ENCODE peak calls at places on chromosome 5, in four cellular contexts. R is NB4, M is A549, W is osteocyte. T is an unnamed sample.

GRCh38 chr5:151896041-151896691 is 28.5 kb downstream of the GLRA1 start:
- DNase-seq in R (no peak), M (peak; percentile 18), W (peak; percentile 87), T (peak; percentile 36)

GRCh38 chr5:80360914-80361444 is 41.2 kb downstream of the SPZ1 start:
- DNase-seq in R (no peak), M (no peak), W (no peak), T (no peak)

GRCh38 chr5:168978015-168978414 is 322.9 kb downstream of the SLIT3 start:
- DNase-seq in R (no peak), M (peak; percentile 65), W (no peak), T (no peak)

GRCh38 chr5:151692312-151692711 is 5.6 kb upstream of the SPARC start:
- DNase-seq in R (no peak), M (no peak), W (no peak), T (no peak)

GRCh38 chr5:9716838-9717281 is 86.7 kb upstream of the TAS2R1 start:
- DNase-seq in R (peak; percentile 11), M (no peak), W (no peak), T (no peak)

GRCh38 chr5:178590141-178590923 is at the start of gene COL23A1:
- DNase-seq in R (peak; percentile 88), M (peak; percentile 17), W (no peak), T (no peak)

GRCh38 chr5:59569158-59569557 is 324.4 kb downstream of the PDE4D start:
- DNase-seq in R (no peak), M (no peak), W (no peak), T (no peak)

GRCh38 chr5:156699147-156699546 is 150.9 kb upstream of the PPP1R2B start:
- DNase-seq in R (no peak), M (no peak), W (no peak), T (no peak)

GRCh38 chr5:16744164-16744880 is 127.5 kb upstream of the RETREG1 start:
- DNase-seq in R (no peak), M (no peak), W (no peak), T (no peak)

GRCh38 chr5:73303139-73304079 is 130.4 kb downstream of the TMEM174 start:
- DNase-seq in R (no peak), M (peak; percentile 54), W (no peak), T (peak; percentile 51)

GRCh38 chr5:142322747-142323479 is 1.9 kb downstream of the SPRY4 start:
- DNase-seq in R (peak; percentile 79), M (no peak), W (no peak), T (peak; percentile 34)

GRCh38 chr5:117084052-117084451 is 509.4 kb upstream of the SEMA6A start:
- DNase-seq in R (no peak), M (no peak), W (no peak), T (no peak)

GRCh38 chr5:93302711-93303110 is 278.3 kb downstream of the NR2F1-AS1 start:
- DNase-seq in R (no peak), M (no peak), W (no peak), T (no peak)

GRCh38 chr5:176524138-176524537 is 13.1 kb downstream of the RNF44 start:
- DNase-seq in R (no peak), M (no peak), W (no peak), T (no peak)

GRCh38 chr5:57441557-57441956 is 41.1 kb downstream of the ACTBL2 start:
- DNase-seq in R (peak; percentile 36), M (peak; percentile 28), W (no peak), T (peak; percentile 52)

GRCh38 chr5:39264528-39264927 is 45.2 kb upstream of the FYB1 start:
- DNase-seq in R (no peak), M (no peak), W (no peak), T (no peak)

GRCh38 chr5:156120777-156121176 is 206.2 kb upstream of the SGCD start:
- DNase-seq in R (no peak), M (peak; percentile 28), W (no peak), T (no peak)

GRCh38 chr5:179322071-179323025 is 22.9 kb downstream of the ADAMTS2 start:
- DNase-seq in R (no peak), M (no peak), W (no peak), T (no peak)

GRCh38 chr5:10595678-10596309 is 31.9 kb downstream of the ANKRD33B start:
- DNase-seq in R (no peak), M (peak; percentile 79), W (peak; percentile 84), T (peak; percentile 68)

GRCh38 chr5:115685966-115686691 is 60.3 kb upstream of the TMED7 start:
- DNase-seq in R (no peak), M (no peak), W (no peak), T (no peak)

GRCh38 chr5:131466171-131466766 is 168.8 kb downstream of the RAPGEF6 start:
- DNase-seq in R (peak; percentile 12), M (peak; percentile 12), W (no peak), T (no peak)

GRCh38 chr5:176664479-176664878 is 17.2 kb downstream of the TSPAN17 start:
- DNase-seq in R (no peak), M (no peak), W (no peak), T (no peak)

GRCh38 chr5:151733727-151734408 is 24.6 kb downstream of the ATOX1 start:
- DNase-seq in R (no peak), M (no peak), W (no peak), T (no peak)

GRCh38 chr5:157998021-157998504 is 139.1 kb upstream of the CLINT1 start:
- DNase-seq in R (peak; percentile 48), M (no peak), W (no peak), T (no peak)

GRCh38 chr5:139046551-139046950 is 151.6 kb downstream of the SIL1 start:
- DNase-seq in R (no peak), M (no peak), W (no peak), T (no peak)

GRCh38 chr5:116415182-116415581 is 159.4 kb downstream of the SEMA6A start:
- DNase-seq in R (no peak), M (no peak), W (no peak), T (no peak)

GRCh38 chr5:138603521-138603920 is 28.3 kb upstream of the HSPA9 start:
- DNase-seq in R (no peak), M (no peak), W (no peak), T (no peak)

GRCh38 chr5:173188280-173188679 is 43.9 kb downstream of the BNIP1 start:
- DNase-seq in R (no peak), M (no peak), W (no peak), T (no peak)

GRCh38 chr5:173191015-173191414 is 44.0 kb downstream of the NKX2-5 start:
- DNase-seq in R (no peak), M (no peak), W (no peak), T (no peak)

GRCh38 chr5:173191561-173191960 is 43.4 kb downstream of the NKX2-5 start:
- DNase-seq in R (no peak), M (no peak), W (no peak), T (no peak)

GRCh38 chr5:173187054-173187743 is 42.9 kb downstream of the BNIP1 start:
- DNase-seq in R (peak; percentile 15), M (peak; percentile 32), W (no peak), T (peak; percentile 55)
- TF ChIP-seq CTCF in R (peak; percentile 6), M (no peak), W (peak; percentile 8), T (peak; percentile 47)

DNA sequence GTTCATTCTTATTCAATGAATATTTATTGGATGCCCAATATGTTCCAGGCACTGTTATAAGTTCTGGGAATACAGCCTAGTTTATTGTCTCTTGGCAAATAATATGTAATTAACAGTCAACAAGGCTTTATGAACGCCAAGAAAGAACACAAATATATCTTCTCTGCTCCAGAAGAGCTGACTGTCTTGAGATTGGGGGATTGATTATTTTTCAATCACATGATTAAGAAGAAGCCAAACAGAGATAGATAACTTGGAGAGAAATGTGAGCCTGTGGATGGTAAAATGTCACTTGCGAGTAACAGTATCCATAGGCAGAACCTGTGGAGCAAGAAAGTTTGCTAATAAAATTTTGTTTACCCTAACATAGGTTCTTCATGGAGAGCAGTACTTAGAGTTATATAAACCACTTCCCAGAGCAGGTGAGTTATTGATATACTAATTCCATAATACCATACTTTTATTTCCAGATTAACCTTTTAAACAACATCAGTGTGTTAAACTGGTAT is 49.4 kb downstream of the HSD17B4 start:
- DNase-seq in R (no peak), M (no peak), W (no peak), T (no peak)
- TF ChIP-seq CTCF in R (no peak), M (no peak), W (no peak), T (no peak)

DNA sequence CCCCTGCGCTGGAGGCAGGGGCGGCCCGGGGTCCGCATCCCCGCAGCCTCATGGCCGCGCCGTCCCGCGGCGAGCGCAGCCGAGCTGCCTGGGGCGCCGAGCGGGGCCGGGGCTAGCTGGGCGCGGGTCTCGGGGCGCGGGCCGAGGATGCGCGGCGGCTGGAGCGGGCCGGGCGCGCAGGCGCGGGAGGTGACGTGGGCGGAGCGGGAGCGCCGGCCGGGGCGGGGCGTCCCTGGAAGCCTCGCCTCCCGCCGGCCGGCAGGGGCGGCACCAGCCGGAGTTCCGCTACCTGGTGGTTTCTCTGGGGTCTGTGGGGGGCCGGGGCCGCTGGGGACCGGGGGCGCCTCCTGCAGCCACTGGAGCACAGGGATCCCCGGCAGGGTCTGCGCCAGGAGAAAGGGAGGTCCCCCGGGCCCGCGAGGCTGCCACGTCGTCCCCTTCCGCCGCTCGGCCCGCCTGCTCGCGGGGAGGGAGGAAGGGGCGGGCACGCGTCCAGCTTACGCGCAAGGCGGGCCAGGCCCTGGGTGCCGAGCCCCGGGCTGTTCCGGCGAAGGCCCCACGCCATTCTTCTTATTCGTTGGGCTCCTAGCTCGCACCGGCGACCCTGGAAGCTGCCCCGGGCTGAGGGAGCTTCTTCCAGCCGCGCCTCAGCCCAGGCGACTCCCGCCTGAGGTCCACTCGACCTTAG is at the start of gene LPCAT1:
- DNase-seq in R (peak; percentile 88), M (peak; percentile 70), W (peak; percentile 92), T (peak; percentile 84)
- TF ChIP-seq CTCF in R (no peak), M (no peak), W (peak; percentile 41), T (peak; percentile 15)

GRCh38 chr5:72244862-72245371 is 75.1 kb downstream of the MRPS27 start:
- DNase-seq in R (peak; percentile 64), M (peak; percentile 70), W (no peak), T (peak; percentile 26)

GRCh38 chr5:72246954-72247442 is 73.0 kb downstream of the MRPS27 start:
- DNase-seq in R (no peak), M (no peak), W (no peak), T (no peak)

GRCh38 chr5:72245517-72246238 is 74.4 kb downstream of the MRPS27 start:
- DNase-seq in R (no peak), M (no peak), W (no peak), T (no peak)

GRCh38 chr5:72248352-72249032 is 71.5 kb downstream of the MRPS27 start:
- DNase-seq in R (no peak), M (peak; percentile 67), W (no peak), T (no peak)

GRCh38 chr5:72246239-72246580 is 73.8 kb downstream of the MRPS27 start:
- DNase-seq in R (peak; percentile 16), M (peak; percentile 52), W (no peak), T (no peak)
- TF ChIP-seq CTCF in R (no peak), M (no peak), W (no peak), T (no peak)

DNA sequence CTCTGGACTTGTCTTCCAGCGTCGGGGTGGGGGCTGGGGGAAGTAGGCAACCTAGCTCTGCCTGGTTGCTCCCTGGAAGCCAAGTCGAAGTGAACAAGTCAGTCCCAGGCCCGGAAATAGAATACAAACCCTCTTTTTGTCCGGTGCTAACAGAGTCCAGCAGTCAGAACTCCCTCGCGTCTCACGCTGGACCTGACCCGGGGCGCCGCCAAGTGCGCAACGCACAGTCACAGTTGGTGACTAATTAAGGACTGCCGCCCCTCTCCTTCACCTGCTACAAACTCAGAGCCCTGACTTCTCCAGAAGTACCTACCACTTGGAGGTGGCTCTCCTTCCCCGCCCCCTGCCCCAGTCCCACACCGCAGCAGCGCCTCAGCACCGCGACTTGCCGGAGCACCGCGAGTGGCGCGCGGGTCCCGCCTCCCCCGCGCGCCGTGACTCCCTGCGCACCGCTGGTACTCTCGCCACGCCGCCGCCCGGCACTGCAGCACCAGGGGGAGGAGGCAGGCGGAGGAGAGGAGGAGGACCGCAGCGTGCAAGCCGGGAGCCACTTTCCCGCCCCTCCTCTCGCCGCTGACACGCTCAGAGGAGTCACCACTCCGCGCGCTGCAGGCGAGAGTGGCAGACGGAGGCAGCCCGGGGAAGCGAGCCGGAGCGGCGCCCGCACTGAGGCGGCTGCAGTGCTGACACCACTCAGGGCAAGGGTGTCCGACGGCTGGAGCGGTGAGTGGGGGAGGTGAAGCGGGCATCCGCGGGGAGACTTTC is at the start of gene SV2C:
- DNase-seq in R (no peak), M (peak; percentile 16), W (no peak), T (peak; percentile 39)
- TF ChIP-seq CTCF in R (no peak), M (no peak), W (no peak), T (no peak)